ENCODE peak calls at places on chromosomes 4 and X, in eight cellular contexts. E is cardiac fibroblast, Q is dorsolateral prefrontal cortex, J is nephron progenitor cell, L is RWPE1, B is upper lobe of left lung, N is kidney epithelial cell, Z is bronchial epithelial cell. M is an unnamed sample.

GRCh38 chrX:23503835-23504539 is 163.3 kb upstream of the PRDX4 start:
- DNase-seq in L (peak; percentile 80), E (peak; percentile 89), Q (no peak), Z (peak; percentile 88), N (peak; percentile 83), J (no peak), B (peak; percentile 83), M (no peak)

GRCh38 chr4:99816611-99817309 is at the start of gene DAPP1:
- DNase-seq in Q (no peak), E (no peak), B (peak; percentile 71), N (no peak), J (no peak), L (peak; percentile 86), Z (peak; percentile 99), M (no peak)

GRCh38 chr4:111475001-111475400 is 670.3 kb upstream of the FAM241A start:
- DNase-seq in B (no peak), E (peak; percentile 60), N (no peak), Z (peak; percentile 18), J (peak; percentile 51), L (no peak), Q (no peak), M (no peak)

GRCh38 chr4:55732864-55733263 is 86.7 kb upstream of the EXOC1L start:
- DNase-seq in J (no peak), B (no peak), E (no peak), N (no peak), Q (no peak), Z (no peak), L (no peak), M (no peak)

GRCh38 chrX:51837926-51838325 is 55.5 kb upstream of the MAGED1 start:
- DNase-seq in B (no peak), J (no peak), L (no peak), Z (no peak), E (peak; percentile 35), N (no peak), Q (no peak), M (no peak)

GRCh38 chrX:78455901-78456300 is 128.5 kb upstream of the CYSLTR1 start:
- DNase-seq in L (no peak), J (no peak), N (peak; percentile 2), Z (peak; percentile 83), E (peak; percentile 55), B (no peak), Q (no peak), M (no peak)

GRCh38 chrX:443676-444210 is 57.0 kb upstream of the PPP2R3B start:
- DNase-seq in E (no peak), J (no peak), Q (no peak), Z (no peak), N (no peak), B (no peak), L (no peak), M (no peak)

GRCh38 chrX:26373829-26374228 is 157.9 kb downstream of the MAGEB5 start:
- DNase-seq in N (no peak), L (no peak), J (no peak), Z (no peak), Q (no peak), E (no peak), B (no peak), M (no peak)

GRCh38 chrX:88604433-88605221 is 142.4 kb upstream of the CPXCR1 start:
- DNase-seq in E (peak; percentile 35), J (peak; percentile 57), L (no peak), Q (no peak), Z (peak; percentile 4), B (no peak), N (no peak), M (no peak)

GRCh38 chr4:74133786-74134499 is 24.0 kb upstream of the MTHFD2L start:
- DNase-seq in Z (peak; percentile 77), E (peak; percentile 99), J (peak; percentile 77), B (peak; percentile 80), Q (peak; percentile 55), L (peak; percentile 38), N (peak; percentile 52), M (no peak)

GRCh38 chr4:64713256-64713840 is 304.1 kb upstream of the TECRL start:
- DNase-seq in J (no peak), L (peak; percentile 3), N (no peak), B (no peak), E (peak; percentile 56), Z (peak; percentile 50), Q (no peak), M (no peak)

GRCh38 chrX:107674480-107675364 is 46.4 kb downstream of the PRPS1 start:
- DNase-seq in L (peak; percentile 39), E (peak; percentile 92), J (peak; percentile 6), B (peak; percentile 77), Q (no peak), N (no peak), Z (peak; percentile 54), M (no peak)

GRCh38 chr4:158624889-158625478 is 46.7 kb downstream of the C4orf46 start:
- DNase-seq in Z (peak; percentile 71), L (peak; percentile 54), B (no peak), N (peak; percentile 4), Q (no peak), E (peak; percentile 88), J (no peak), M (no peak)

GRCh38 chr4:106767991-106768390 is 268.1 kb downstream of the DKK2 start:
- DNase-seq in B (no peak), Q (no peak), J (no peak), N (no peak), Z (no peak), E (no peak), L (no peak), M (no peak)

GRCh38 chrX:40120838-40121580 is 23.3 kb upstream of the BCOR start:
- DNase-seq in E (no peak), N (no peak), B (no peak), L (no peak), Q (no peak), Z (peak; percentile 66), J (no peak), M (no peak)

GRCh38 chr4:146192060-146192459 is 16.5 kb downstream of the LSM6 start:
- DNase-seq in N (no peak), E (peak; percentile 13), J (no peak), Q (no peak), B (no peak), Z (no peak), L (no peak), M (no peak)

GRCh38 chr4:146194212-146194611 is 18.7 kb downstream of the LSM6 start:
- DNase-seq in Z (no peak), N (no peak), B (no peak), L (no peak), E (no peak), J (no peak), Q (no peak), M (no peak)

GRCh38 chr4:146186556-146186955 is 11.0 kb downstream of the LSM6 start:
- DNase-seq in Z (no peak), E (peak; percentile 18), L (no peak), J (no peak), N (no peak), B (no peak), Q (no peak), M (no peak)

GRCh38 chr4:146193628-146194027 is 18.1 kb downstream of the LSM6 start:
- DNase-seq in N (no peak), J (no peak), L (no peak), E (no peak), Q (no peak), B (no peak), Z (no peak), M (no peak)

GRCh38 chr4:146190393-146190910 is 14.9 kb downstream of the LSM6 start:
- DNase-seq in B (no peak), Q (no peak), N (no peak), E (no peak), L (no peak), J (no peak), Z (no peak), M (no peak)
- TF ChIP-seq CTCF in B (no peak), Q (no peak), N (no peak), E (no peak), L (no peak), J (no peak), Z (no peak), M (no peak)

DNA sequence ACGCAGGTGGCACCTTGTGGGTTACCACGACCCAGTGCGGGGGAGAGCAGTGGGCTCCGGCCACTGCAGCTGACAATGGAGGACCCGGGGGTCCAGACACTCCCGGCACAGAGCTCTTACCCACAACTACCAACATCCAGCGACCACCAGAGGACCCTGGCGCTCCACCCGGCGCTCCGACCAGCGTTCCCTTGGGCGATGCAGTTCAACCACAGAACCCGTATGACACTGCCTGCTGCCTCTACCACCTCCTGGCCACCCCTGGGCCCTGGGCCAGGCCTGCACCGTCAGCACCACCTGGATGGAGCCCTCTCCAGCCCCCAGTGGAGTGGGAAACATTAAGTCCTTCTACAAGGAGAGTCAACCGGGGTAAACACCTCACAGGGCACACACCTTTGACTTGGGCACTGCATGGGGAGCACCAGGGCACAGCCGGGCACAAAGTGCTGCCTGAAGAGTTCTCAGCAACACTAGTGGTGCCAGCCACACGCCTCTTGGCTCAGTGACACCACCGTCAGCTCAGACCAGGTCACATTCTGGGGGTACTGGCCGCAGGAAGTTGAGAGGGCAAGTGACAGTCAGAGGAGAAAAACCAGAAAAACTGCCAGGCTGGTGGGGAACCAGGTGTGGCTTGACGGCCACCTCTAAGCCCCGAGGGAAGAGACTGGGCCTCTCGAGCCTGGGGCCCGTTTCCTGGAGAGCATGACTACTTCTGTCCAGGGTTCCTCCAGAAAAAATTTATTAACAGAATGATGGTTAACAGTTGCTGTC is 2.6 kb downstream of the CTBP1 start:
- DNase-seq in E (no peak), Q (no peak), Z (no peak), J (no peak), L (no peak), N (no peak), B (peak; percentile 94), M (no peak)
- TF ChIP-seq CTCF in E (no peak), Q (no peak), Z (no peak), J (no peak), L (no peak), N (no peak), B (no peak), M (no peak)

GRCh38 chrX:38305971-38306370 is 21.3 kb downstream of the RPGR start:
- DNase-seq in J (no peak), Z (no peak), N (no peak), B (no peak), E (peak; percentile 91), Q (no peak), L (no peak), M (no peak)

GRCh38 chrX:38304010-38304409 is 23.3 kb downstream of the RPGR start:
- DNase-seq in Q (no peak), B (no peak), E (peak; percentile 64), L (no peak), Z (no peak), N (no peak), J (no peak), M (no peak)
- TF ChIP-seq CTCF in Q (no peak), B (no peak), E (peak; percentile 35), L (no peak), Z (peak; percentile 14), N (peak; percentile 43), J (peak; percentile 40), M (peak; percentile 59)

GRCh38 chr4:182010876-182011275 is 232.3 kb upstream of the TENM3 start:
- DNase-seq in Q (no peak), N (no peak), Z (no peak), J (no peak), E (no peak), L (no peak), B (no peak), M (no peak)
- TF ChIP-seq CTCF in Q (no peak), N (no peak), Z (no peak), J (no peak), E (no peak), L (no peak), B (no peak), M (no peak)